ENCODE peak calls at places on chromosomes 4 and X, in eight cellular contexts. K is Peyer's patch, M is transverse colon, U is kidney epithelial cell, Q is cardiac muscle cell, C is OCI-LY7, J is IMR-90, W is choroid plexus epithelial cell. G is an unnamed sample.

GRCh38 chrX:3743821-3744439 is 30.5 kb upstream of the PRKX start:
- DNase-seq in J (no peak), W (no peak), U (no peak), Q (no peak), M (peak; percentile 9), K (peak; percentile 57), C (no peak), G (no peak)

GRCh38 chrX:147838465-147839131 is 73.1 kb upstream of the FMR1 start:
- DNase-seq in Q (no peak), C (peak; percentile 1), K (no peak), W (peak; percentile 10), M (no peak), U (no peak), J (no peak), G (no peak)

GRCh38 chr4:182213024-182213423 is 30.2 kb upstream of the TENM3 start:
- DNase-seq in U (no peak), C (no peak), Q (no peak), J (peak; percentile 79), K (no peak), W (peak; percentile 60), M (no peak), G (no peak)

GRCh38 chr4:186190456-186191265 is 706 bp upstream of the CYP4V2 start:
- DNase-seq in W (peak; percentile 27), C (peak; percentile 71), M (peak; percentile 56), J (no peak), Q (peak; percentile 60), K (no peak), U (no peak), G (no peak)

GRCh38 chr4:10020871-10021676 is at the start of gene SLC2A9:
- DNase-seq in M (peak; percentile 33), C (no peak), J (no peak), U (no peak), Q (no peak), K (peak; percentile 76), W (peak; percentile 63), G (no peak)

GRCh38 chr4:176261018-176261417 is 8.0 kb downstream of the ASB5 start:
- DNase-seq in M (no peak), C (no peak), K (no peak), U (no peak), Q (no peak), W (no peak), J (no peak), G (no peak)

GRCh38 chrX:65697915-65698796 is 30.7 kb downstream of the MSN start:
- DNase-seq in C (peak; percentile 87), J (no peak), M (peak; percentile 66), U (no peak), Q (no peak), K (peak; percentile 92), W (peak; percentile 39), G (no peak)

GRCh38 chrX:120357186-120357585 is 4.7 kb upstream of the ATP1B4 start:
- DNase-seq in M (no peak), U (no peak), W (no peak), C (no peak), Q (no peak), J (no peak), K (no peak), G (no peak)

GRCh38 chrX:12007881-12008280 is 130.4 kb upstream of the FRMPD4 start:
- DNase-seq in C (no peak), M (no peak), K (no peak), J (peak; percentile 84), W (peak; percentile 74), Q (no peak), U (peak; percentile 74), G (peak; percentile 41)

GRCh38 chrX:116181300-116181699 is 10.8 kb downstream of the AGTR2 start:
- DNase-seq in J (no peak), C (no peak), K (no peak), W (no peak), Q (no peak), U (no peak), M (peak; percentile 17), G (no peak)

GRCh38 chr4:163693211-163693610 is 198.7 kb downstream of the TMA16 start:
- DNase-seq in J (peak; percentile 83), W (peak; percentile 53), U (no peak), Q (no peak), M (no peak), C (no peak), K (no peak), G (no peak)

GRCh38 chr4:80268081-80268823 is 1.8 kb downstream of the FGF5 start:
- DNase-seq in C (no peak), Q (peak; percentile 2), M (no peak), J (peak; percentile 53), K (no peak), W (no peak), U (no peak), G (no peak)

GRCh38 chr4:41881931-41882621 is 53.2 kb upstream of the TMEM33 start:
- DNase-seq in K (no peak), Q (no peak), C (no peak), U (no peak), M (no peak), W (no peak), J (no peak), G (no peak)
- H3K4me3 ChIP-seq in K (peak overlapping the region; percentile 39), Q (peak overlapping the region; percentile 18), C (no peak overlapping the region), U (no peak overlapping the region), M (peak overlapping the region; percentile 46), W (no peak overlapping the region), J (no peak overlapping the region), G (peak overlapping the region; percentile 14)

GRCh38 chr4:121860121-121860520 is 10.2 kb downstream of the BBS7 start:
- DNase-seq in M (no peak), K (no peak), W (peak; percentile 11), C (no peak), Q (no peak), J (peak; percentile 12), U (no peak), G (no peak)
- H3K4me3 ChIP-seq in M (no peak overlapping the region), K (no peak overlapping the region), W (no peak overlapping the region), C (no peak overlapping the region), Q (no peak overlapping the region), J (no peak overlapping the region), U (no peak overlapping the region), G (no peak overlapping the region)

GRCh38 chrX:46757052-46757451 is 1.9 kb downstream of the SLC9A7 start:
- DNase-seq in Q (no peak), J (no peak), C (no peak), W (no peak), K (no peak), U (no peak), M (no peak), G (no peak)
- H3K4me3 ChIP-seq in Q (no peak overlapping the region), J (peak overlapping the region; percentile 14), C (peak overlapping the region; percentile 97), W (no peak overlapping the region), K (no peak overlapping the region), U (no peak overlapping the region), M (no peak overlapping the region), G (no peak overlapping the region)

DNA sequence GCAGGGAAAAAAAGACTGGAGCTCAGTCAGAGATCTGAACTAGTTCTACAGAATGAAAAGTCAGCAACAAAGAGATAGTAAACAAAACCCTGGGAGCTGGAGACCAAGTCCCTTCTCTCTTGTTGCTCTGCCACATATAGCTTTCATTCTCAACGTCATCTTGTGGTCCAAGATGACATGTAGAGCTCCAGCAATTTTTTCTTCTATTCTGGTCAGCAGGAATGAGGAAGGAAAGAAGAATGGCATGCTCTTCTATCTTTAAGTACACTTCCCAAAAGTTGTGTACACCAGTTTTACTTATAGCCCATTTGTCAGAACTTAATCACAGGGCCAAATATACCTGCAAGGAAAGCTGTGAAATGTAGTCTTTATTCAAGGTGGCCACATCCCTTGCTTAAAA is 45.6 kb downstream of the RAP2C start:
- DNase-seq in J (no peak), W (no peak), U (no peak), M (no peak), C (no peak), K (no peak), Q (no peak), G (no peak)
- H3K4me3 ChIP-seq in J (no peak overlapping the region), W (no peak overlapping the region), U (no peak overlapping the region), M (no peak overlapping the region), C (no peak overlapping the region), K (no peak overlapping the region), Q (no peak overlapping the region), G (no peak overlapping the region)

GRCh38 chrX:48071986-48072605 is 656 bp upstream of the ZNF630 start:
- DNase-seq in K (no peak), C (no peak), U (no peak), W (no peak), J (no peak), M (no peak), Q (no peak), G (no peak)
- H3K4me3 ChIP-seq in K (peak overlapping the region; percentile 78), C (peak overlapping the region; percentile 76), U (no peak overlapping the region), W (peak overlapping the region; percentile 71), J (peak overlapping the region; percentile 83), M (peak overlapping the region; percentile 66), Q (peak overlapping the region; percentile 54), G (peak overlapping the region; percentile 77)

GRCh38 chr4:40195182-40196177 is 1.4 kb upstream of the RHOH start:
- DNase-seq in W (no peak), U (no peak), K (no peak), C (peak; percentile 51), M (no peak), J (no peak), Q (no peak), G (no peak)
- H3K4me3 ChIP-seq in W (no peak overlapping the region), U (no peak overlapping the region), K (no peak overlapping the region), C (peak overlapping the region; percentile 79), M (peak overlapping the region; percentile 28), J (no peak overlapping the region), Q (no peak overlapping the region), G (no peak overlapping the region)

DNA sequence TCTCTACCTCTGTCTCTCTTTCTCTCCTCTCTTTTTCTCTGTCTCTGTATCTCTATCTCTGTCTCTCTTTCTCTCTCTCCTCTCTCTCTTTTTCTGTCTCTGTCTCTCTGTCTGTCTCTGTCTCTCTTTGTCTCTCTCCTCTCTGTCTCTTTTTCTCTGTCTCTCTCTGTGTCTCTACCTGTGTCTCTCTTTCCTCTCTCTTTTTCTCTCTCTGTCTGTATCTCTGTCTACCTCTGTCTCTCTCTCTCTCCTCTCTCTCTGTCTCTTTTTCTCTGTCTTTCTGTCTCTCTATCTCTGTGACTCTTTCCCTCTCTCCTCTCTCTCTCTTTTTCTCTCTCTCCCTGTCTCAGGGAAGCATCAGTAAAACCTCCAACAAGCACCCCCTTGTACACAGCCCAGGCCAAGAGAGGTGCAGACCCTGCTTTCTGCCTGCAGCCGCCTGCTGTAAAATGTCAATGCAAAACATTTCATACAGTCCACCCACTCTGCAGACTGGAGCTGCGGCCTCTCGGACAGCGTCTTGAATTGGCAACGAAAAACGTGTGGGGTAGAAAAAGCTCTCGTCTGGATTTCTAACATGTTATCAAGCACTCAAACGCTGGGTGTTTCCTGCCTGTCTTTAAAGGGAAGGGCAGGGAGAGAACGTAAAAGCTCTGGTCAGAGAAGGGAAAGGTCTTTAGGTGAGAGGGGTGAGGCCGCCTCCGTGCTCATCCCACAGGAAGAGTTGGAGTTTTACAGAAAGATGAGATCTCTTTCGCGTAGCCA is 3.7 kb upstream of the SHOX start:
- DNase-seq in J (no peak), K (no peak), C (no peak), Q (no peak), U (no peak), W (no peak), M (no peak), G (no peak)
- H3K4me3 ChIP-seq in J (no peak overlapping the region), K (no peak overlapping the region), C (no peak overlapping the region), Q (no peak overlapping the region), U (no peak overlapping the region), W (no peak overlapping the region), M (no peak overlapping the region), G (no peak overlapping the region)

DNA sequence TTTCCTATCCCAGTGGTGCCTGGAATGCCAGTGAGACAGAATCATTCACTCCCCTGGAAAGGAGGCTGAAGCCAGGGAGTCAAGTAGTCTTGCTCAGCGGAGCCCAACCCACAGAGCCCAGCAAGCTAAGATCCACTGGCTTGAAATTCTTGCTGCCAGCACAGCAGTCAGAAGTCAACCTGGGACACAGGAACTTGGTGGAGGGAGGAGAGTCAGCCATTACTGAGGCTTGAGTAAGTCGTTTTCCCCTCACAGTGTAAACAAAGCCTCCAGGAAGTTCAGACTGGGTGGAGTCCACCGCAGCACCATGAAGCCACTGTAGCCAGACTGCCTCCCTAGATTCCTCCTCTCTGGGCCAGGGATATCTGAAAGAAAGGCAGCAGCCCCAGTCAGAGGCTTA is 283.2 kb upstream of the CPEB2 start:
- DNase-seq in J (peak; percentile 7), U (no peak), Q (no peak), C (no peak), M (no peak), W (peak; percentile 81), K (no peak), G (peak; percentile 20)
- H3K4me3 ChIP-seq in J (no peak overlapping the region), U (no peak overlapping the region), Q (no peak overlapping the region), C (no peak overlapping the region), M (no peak overlapping the region), W (no peak overlapping the region), K (no peak overlapping the region), G (no peak overlapping the region)

G was measured in epithelial cell of proximal tubule.